ENCODE peak calls at places on chromosomes 7 and 10, in ten cellular contexts. P, Q, I, Y, V, U, D, C, S and H are unnamed samples.

GRCh38 chr10:33286186-33286934 is 48.1 kb downstream of the NRP1 start:
- DNase-seq in Y (no peak), P (no peak), D (no peak), I (peak), Q (no peak), V (no peak), S (no peak), U (no peak), C (no peak), H (no peak)

GRCh38 chr10:717458-717857 is 28.0 kb upstream of the DIP2C start:
- DNase-seq in S (no peak), C (no peak), V (no peak), I (no peak), Y (no peak), P (no peak), Q (no peak), D (no peak), U (no peak), H (no peak)

GRCh38 chr10:77601488-77601887 is 36.1 kb downstream of the KCNMA1 start:
- DNase-seq in P (no peak), V (no peak), U (no peak), C (no peak), Y (no peak), Q (no peak), D (no peak), I (peak), S (no peak), H (no peak)

GRCh38 chr7:64463636-64464375 is 99.1 kb downstream of the ZNF680 start:
- DNase-seq in U (no peak), P (peak), C (peak), V (peak), D (peak), Q (peak), I (peak), Y (no peak), S (peak), H (no peak)

GRCh38 chr7:151550601-151551286 is 31.0 kb upstream of the RHEB start:
- DNase-seq in Y (no peak), U (peak), Q (no peak), D (no peak), C (peak), V (no peak), S (no peak), I (peak), P (no peak), H (peak)

GRCh38 chr7:80905334-80905733 is 13.5 kb downstream of the SEMA3C start:
- DNase-seq in Q (no peak), V (no peak), C (no peak), S (no peak), D (no peak), U (no peak), I (no peak), P (no peak), Y (no peak), H (no peak)

GRCh38 chr10:108598831-108599230 is 1324.5 kb downstream of the XPNPEP1 start:
- DNase-seq in P (no peak), C (no peak), S (no peak), Q (no peak), D (no peak), I (peak), U (no peak), V (no peak), Y (no peak), H (no peak)

GRCh38 chr7:38934536-38934935 is 25.5 kb upstream of the VPS41 start:
- DNase-seq in U (no peak), V (no peak), Y (no peak), D (no peak), S (no peak), C (no peak), P (no peak), I (no peak), Q (no peak), H (no peak)

GRCh38 chr7:49001610-49002033 is 77.3 kb downstream of the CDC14C start:
- DNase-seq in D (peak), I (peak), S (no peak), P (peak), U (no peak), Q (peak), C (peak), Y (no peak), V (no peak), H (peak)

GRCh38 chr10:21517134-21517982 is 8.1 kb downstream of the SKIDA1 start:
- DNase-seq in C (peak), U (no peak), Q (no peak), S (no peak), I (peak), P (no peak), Y (no peak), D (peak), V (no peak), H (no peak)

GRCh38 chr10:14757996-14758395 is 16.7 kb downstream of the FAM107B start:
- DNase-seq in I (no peak), P (no peak), U (no peak), Y (no peak), Q (no peak), V (no peak), D (no peak), S (no peak), C (no peak), H (no peak)

GRCh38 chr10:75191821-75192568 is 18.6 kb upstream of the VDAC2 start:
- DNase-seq in C (peak), D (no peak), Q (no peak), V (no peak), Y (no peak), P (no peak), S (no peak), U (peak), I (peak), H (no peak)

GRCh38 chr10:13270877-13271551 is 28.9 kb downstream of the PHYH start:
- DNase-seq in Y (no peak), D (no peak), P (no peak), Q (no peak), V (no peak), I (peak), S (no peak), U (no peak), C (peak), H (no peak)

GRCh38 chr10:114996542-114996941 is 58.5 kb downstream of the TRUB1 start:
- DNase-seq in C (no peak), D (no peak), S (no peak), Q (no peak), Y (no peak), V (no peak), U (no peak), I (peak), P (no peak), H (no peak)

GRCh38 chr7:106064836-106065559 is 47.1 kb downstream of the SYPL1 start:
- DNase-seq in Y (no peak), U (peak), D (no peak), S (no peak), P (no peak), V (no peak), I (peak), Q (no peak), C (peak), H (no peak)

GRCh38 chr7:27670177-27670576 is 7.5 kb upstream of the HIBADH start:
- DNase-seq in D (no peak), C (no peak), P (no peak), I (no peak), Y (no peak), U (no peak), Q (no peak), V (no peak), S (no peak), H (no peak)

GRCh38 chr7:129829677-129830631 is 122.8 kb downstream of the UBE2H start:
- DNase-seq in Q (peak), P (no peak), V (peak), S (peak), C (peak), U (peak), I (peak), D (peak), Y (peak), H (peak)

GRCh38 chr10:17056781-17057191 is 72.8 kb downstream of the CUBN start:
- DNase-seq in I (peak), Y (no peak), U (peak), D (no peak), C (peak), Q (no peak), V (no peak), P (no peak), S (no peak), H (no peak)

GRCh38 chr7:29915481-29916215 is 74.0 kb downstream of the SCRN1 start:
- DNase-seq in P (no peak), D (no peak), I (peak), C (no peak), U (no peak), V (no peak), Q (no peak), S (no peak), Y (no peak), H (no peak)

GRCh38 chr7:79461660-79462059 is 8.2 kb upstream of the MAGI2 start:
- DNase-seq in Y (no peak), I (peak), D (no peak), C (peak), S (no peak), P (no peak), V (no peak), U (no peak), Q (no peak), H (no peak)

GRCh38 chr10:103171278-103171677 is 21.8 kb downstream of the NT5C2 start:
- DNase-seq in U (no peak), S (no peak), P (no peak), D (no peak), Q (no peak), Y (no peak), V (no peak), I (no peak), C (no peak), H (no peak)

GRCh38 chr10:18681971-18682403 is 22.8 kb downstream of the ARL5B start:
- DNase-seq in D (no peak), U (no peak), P (no peak), C (peak), S (no peak), Y (no peak), I (peak), V (no peak), Q (no peak), H (no peak)

GRCh38 chr7:26101471-26102151 is 50.4 kb upstream of the NFE2L3 start:
- DNase-seq in S (no peak), D (no peak), P (peak), V (no peak), C (no peak), Y (no peak), U (no peak), I (no peak), Q (no peak), H (no peak)

GRCh38 chr7:139730746-139731612 is 46.8 kb downstream of the HIPK2 start:
- DNase-seq in P (peak), D (no peak), Y (no peak), I (peak), C (peak), Q (no peak), U (peak), V (no peak), S (peak), H (peak)

GRCh38 chr10:67803588-67804394 is 34.2 kb downstream of the DNAJC12 start:
- DNase-seq in I (peak), U (no peak), V (no peak), Y (no peak), D (peak), C (no peak), P (no peak), Q (no peak), S (no peak), H (no peak)